ENCODE peak calls at places on chromosome 22, in four cellular contexts. B is GM12878, C is HL-60, Z is K562. A is an unnamed sample.

GRCh38 chr22:17194213-17194612 is 25.0 kb downstream of the ADA2 start:
- DNase-seq in B (no peak), C (no peak), Z (no peak), A (no peak)

GRCh38 chr22:50728523-50728931 is 9.5 kb upstream of the ACR start:
- DNase-seq in Z (no peak), C (no peak), B (no peak), A (no peak)

GRCh38 chr22:46534177-46534776 is 3.1 kb downstream of the CELSR1 start:
- DNase-seq in Z (no peak), B (no peak), C (no peak), A (no peak)

GRCh38 chr22:26226538-26227297 is 57.5 kb downstream of the SEZ6L start:
- DNase-seq in Z (no peak), B (no peak), C (no peak), A (no peak)

GRCh38 chr22:45612451-45612901 is 59.2 kb upstream of the ATXN10 start:
- DNase-seq in C (peak), B (no peak), Z (no peak), A (no peak)

GRCh38 chr22:50305658-50306566 is 1.5 kb downstream of the PLXNB2 start:
- DNase-seq in Z (peak), C (peak), B (peak), A (no peak)

GRCh38 chr22:19604711-19605268 is 80.6 kb upstream of the CLDN5 start:
- DNase-seq in B (no peak), Z (peak), C (no peak), A (no peak)

GRCh38 chr22:46070215-46070721 is 80.1 kb upstream of the PPARA start:
- DNase-seq in C (peak), Z (no peak), B (no peak), A (no peak)

GRCh38 chr22:49838771-49839717 is 11.4 kb upstream of the BRD1 start:
- DNase-seq in C (peak), Z (no peak), B (peak), A (peak)

GRCh38 chr22:17786435-17787158 is 12.3 kb upstream of the BID start:
- DNase-seq in Z (peak), B (no peak), C (no peak), A (no peak)

GRCh38 chr22:48829908-48830307 is 997.8 kb downstream of the BRD1 start:
- DNase-seq in C (no peak), Z (no peak), B (no peak), A (no peak)

GRCh38 chr22:36155702-36156101 is 4.9 kb downstream of the APOL3 start:
- DNase-seq in C (no peak), B (no peak), Z (peak), A (no peak)

GRCh38 chr22:24466831-24467249 is 28.3 kb upstream of the UPB1 start:
- DNase-seq in B (no peak), Z (peak), C (peak), A (no peak)

GRCh38 chr22:34070051-34070450 is 149.8 kb upstream of the LARGE1 start:
- DNase-seq in Z (no peak), C (no peak), B (no peak), A (no peak)

GRCh38 chr22:40920526-40920925 is 30.7 kb upstream of the RBX1 start:
- DNase-seq in B (no peak), Z (no peak), C (no peak), A (no peak)

GRCh38 chr22:17781319-17782031 is 7.2 kb upstream of the BID start:
- DNase-seq in B (peak), C (peak), Z (no peak), A (no peak)

GRCh38 chr22:49373801-49374226 is 453.9 kb downstream of the BRD1 start:
- DNase-seq in C (no peak), Z (no peak), B (no peak), A (no peak)

GRCh38 chr22:49788492-49788891 is 39.2 kb downstream of the BRD1 start:
- DNase-seq in Z (no peak), C (peak), B (no peak), A (no peak)

GRCh38 chr22:44570476-44571445 is 72.7 kb upstream of the RTL6 start:
- DNase-seq in Z (no peak), B (no peak), C (no peak), A (no peak)

GRCh38 chr22:32879550-32879949 is 78.0 kb downstream of the TIMP3 start:
- DNase-seq in C (no peak), Z (no peak), B (no peak), A (no peak)

GRCh38 chr22:32880061-32880460 is 78.6 kb downstream of the TIMP3 start:
- DNase-seq in C (no peak), Z (no peak), B (no peak), A (no peak)

GRCh38 chr22:32876516-32876915 is 75.0 kb downstream of the TIMP3 start:
- DNase-seq in B (no peak), Z (no peak), C (no peak), A (no peak)

GRCh38 chr22:32874330-32874729 is 72.8 kb downstream of the TIMP3 start:
- DNase-seq in Z (no peak), B (no peak), C (no peak), A (no peak)

GRCh38 chr22:32877196-32877595 is 75.7 kb downstream of the TIMP3 start:
- DNase-seq in B (no peak), C (no peak), Z (no peak), A (no peak)
- TF ChIP-seq SPI1 in B (no peak), C (no peak), Z (no peak), A (no peak)

DNA sequence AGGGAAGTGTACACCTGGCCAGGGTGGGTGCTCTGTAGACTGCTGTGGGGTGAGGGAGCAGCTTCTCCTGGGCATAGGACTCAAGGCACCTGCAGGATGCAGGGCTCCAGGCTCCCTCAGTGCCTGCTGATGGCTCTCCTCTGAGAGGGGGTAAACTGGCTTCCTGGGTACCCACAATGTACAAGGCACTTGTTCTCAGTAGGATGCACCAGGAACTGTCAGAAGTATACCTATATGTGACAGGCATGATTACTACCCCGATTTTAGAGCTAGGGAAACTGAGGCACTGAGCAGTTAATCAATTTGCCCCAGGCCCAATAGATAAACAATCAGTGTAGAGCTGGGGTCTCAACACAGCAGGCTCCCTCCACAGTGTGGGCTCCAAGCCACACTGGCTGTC is 31.4 kb upstream of the GNAZ start:
- DNase-seq in Z (no peak), B (no peak), C (no peak), A (no peak)
- TF ChIP-seq POLR2AphosphoS5 in Z (no peak), B (no peak), C (no peak), A (no peak)

GRCh38 chr22:42930810-42931420 is 73.8 kb upstream of the ARFGAP3 start:
- DNase-seq in Z (no peak), C (no peak), B (no peak), A (no peak)
- TF ChIP-seq SPI1 in Z (no peak), C (no peak), B (no peak), A (no peak)

GRCh38 chr22:38318792-38319773 is 1.9 kb upstream of the CSNK1E start:
- DNase-seq in Z (no peak), C (no peak), B (no peak), A (no peak)

GRCh38 chr22:38316340-38317236 is 645 bp downstream of the CSNK1E start:
- DNase-seq in C (peak), B (no peak), Z (peak), A (peak)

GRCh38 chr22:38315801-38316339 is 1.4 kb downstream of the CSNK1E start:
- DNase-seq in C (peak), B (no peak), Z (no peak), A (no peak)

GRCh38 chr22:38317995-38318715 is 922 bp upstream of the CSNK1E start:
- DNase-seq in Z (peak), C (peak), B (no peak), A (no peak)

DNA sequence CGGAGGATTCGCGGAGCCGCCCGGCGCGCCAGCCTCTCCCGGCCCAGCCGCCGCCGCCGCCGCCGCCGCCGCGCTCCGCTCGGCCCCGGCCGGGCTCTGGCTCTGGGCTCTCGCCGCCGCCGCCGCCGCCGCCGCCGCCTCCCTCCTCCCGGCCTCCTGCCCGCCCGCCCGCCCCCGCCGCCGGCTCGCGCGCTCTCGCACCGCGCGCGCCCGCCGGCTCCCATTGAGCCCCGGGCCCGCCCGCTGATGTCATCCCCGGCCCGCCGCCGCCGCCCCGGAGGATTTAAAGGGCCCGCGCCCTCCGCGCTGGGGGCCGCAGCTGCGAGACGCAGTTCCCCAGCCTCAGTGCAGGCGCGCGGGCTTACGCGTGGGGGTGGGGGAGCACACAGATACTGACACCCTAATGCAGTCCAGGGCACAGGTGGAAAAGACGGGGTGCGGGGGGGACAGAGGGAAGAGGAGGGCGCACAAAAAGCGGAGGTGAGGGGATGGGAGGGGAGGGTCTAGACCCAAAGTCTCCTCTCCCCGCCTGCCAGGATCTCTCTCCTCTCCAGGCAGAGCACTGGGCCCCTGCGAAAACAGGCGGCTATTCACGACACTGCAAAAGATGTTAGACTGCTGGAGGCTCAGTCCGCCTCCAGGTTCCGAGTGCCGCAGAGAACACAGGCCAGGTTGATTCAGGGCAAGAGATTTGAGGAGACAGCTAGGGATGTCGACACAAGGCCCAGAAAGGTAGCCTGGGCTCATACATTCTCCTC is at the start of gene CSNK1E:
- DNase-seq in C (peak), B (no peak), Z (peak), A (peak)
- TF ChIP-seq POLR2AphosphoS5 in C (no peak), B (no peak), Z (no peak), A (no peak)

DNA sequence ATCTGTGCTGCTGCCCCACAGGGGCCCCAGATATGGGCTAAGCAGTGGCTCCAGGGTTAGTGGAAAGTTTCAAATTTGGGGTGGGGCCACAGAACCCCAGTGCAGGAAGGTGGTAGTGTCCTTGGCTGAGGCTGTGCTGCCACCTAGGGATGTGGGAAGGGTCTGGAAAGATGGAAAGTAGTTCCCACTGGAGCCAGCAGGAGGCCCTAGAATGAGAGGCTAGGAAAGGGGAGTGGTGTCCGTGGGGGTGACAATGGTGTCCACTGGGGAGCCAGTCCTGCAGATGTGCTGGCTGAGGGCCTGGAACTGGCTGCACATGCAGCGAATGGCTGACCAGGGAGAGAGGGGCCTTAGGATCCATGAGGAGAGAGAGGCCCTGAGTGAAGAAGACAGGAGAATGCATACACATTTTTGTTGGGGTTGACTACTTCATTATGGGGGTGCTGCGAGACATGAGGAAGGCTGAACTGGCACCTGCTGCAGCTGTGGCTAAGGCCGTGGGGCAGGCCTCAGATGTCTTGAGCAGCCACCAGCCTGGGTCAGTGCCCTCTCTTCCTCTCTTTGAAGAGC is 21.1 kb downstream of the RFPL3 start:
- DNase-seq in B (no peak), Z (peak), C (peak), A (no peak)
- TF ChIP-seq SPI1 in B (no peak), Z (no peak), C (no peak), A (no peak)